ENCODE peak calls at places on chromosome 10, in seven cellular contexts. H is HepG2, J is GM12878, N is A549, O is H1, C is K562, D is SK-N-SH. P is an unnamed sample.
A peak's percentile ranks its signal among the peaks of the same experiment; 100 is the strongest.

GRCh38 chr10:58967551-58968418 is 208.7 kb upstream of the PHYHIPL start:
- DNase-seq in H (peak; percentile 93), J (no peak), N (peak; percentile 36), O (peak; percentile 64), C (no peak), D (peak; percentile 58), P (no peak)

GRCh38 chr10:50279489-50279888 is 28.2 kb upstream of the ASAH2 start:
- DNase-seq in H (peak; percentile 32), J (no peak), N (no peak), O (no peak), C (peak; percentile 63), D (no peak), P (no peak)

GRCh38 chr10:35413985-35414861 is 77.9 kb downstream of the CCNY start:
- DNase-seq in H (peak; percentile 46), J (no peak), N (no peak), O (no peak), C (peak; percentile 69), D (no peak), P (peak; percentile 54)

GRCh38 chr10:44963772-44964633 is 4.4 kb downstream of the RASSF4 start:
- DNase-seq in H (peak; percentile 85), J (no peak), N (no peak), O (no peak), C (no peak), D (no peak), P (no peak)

GRCh38 chr10:121481222-121481621 is 117.0 kb downstream of the FGFR2 start:
- DNase-seq in H (no peak), J (no peak), N (no peak), O (no peak), C (no peak), D (no peak), P (no peak)

GRCh38 chr10:49056356-49056755 is 59.0 kb downstream of the VSTM4 start:
- DNase-seq in H (no peak), J (no peak), N (no peak), O (no peak), C (no peak), D (no peak), P (peak; percentile 14)

GRCh38 chr10:128087884-128088695 is 38.1 kb downstream of the MKI67 start:
- DNase-seq in H (peak; percentile 18), J (no peak), N (peak; percentile 35), O (no peak), C (peak; percentile 19), D (peak; percentile 54), P (no peak)

GRCh38 chr10:124225029-124225467 is 131.7 kb upstream of the CHST15 start:
- DNase-seq in H (no peak), J (no peak), N (no peak), O (no peak), C (no peak), D (no peak), P (no peak)

GRCh38 chr10:33542747-33543505 is 208.5 kb upstream of the NRP1 start:
- DNase-seq in H (no peak), J (no peak), N (no peak), O (no peak), C (no peak), D (no peak), P (peak; percentile 36)

GRCh38 chr10:102985811-102986210 is 67.7 kb downstream of the CNNM2 start:
- DNase-seq in H (no peak), J (no peak), N (no peak), O (no peak), C (no peak), D (no peak), P (no peak)

GRCh38 chr10:62880162-62880561 is 64.0 kb upstream of the EGR2 start:
- DNase-seq in H (no peak), J (no peak), N (no peak), O (no peak), C (no peak), D (no peak), P (no peak)

GRCh38 chr10:70679498-70679897 is 7.2 kb downstream of the ADAMTS14 start:
- DNase-seq in H (no peak), J (no peak), N (no peak), O (no peak), C (no peak), D (peak; percentile 83), P (peak; percentile 16)

GRCh38 chr10:29784175-29784773 is 149.5 kb upstream of the SVIL start:
- DNase-seq in H (peak; percentile 29), J (no peak), N (peak; percentile 89), O (peak; percentile 56), C (no peak), D (no peak), P (peak; percentile 100)

GRCh38 chr10:32955790-32956189 is 2.2 kb downstream of the ITGB1 start:
- DNase-seq in H (no peak), J (no peak), N (no peak), O (no peak), C (no peak), D (no peak), P (no peak)

GRCh38 chr10:97029271-97029670 is 156.5 kb downstream of the SLIT1 start:
- DNase-seq in H (no peak), J (no peak), N (no peak), O (no peak), C (no peak), D (no peak), P (no peak)

GRCh38 chr10:127100983-127101615 is 95.3 kb downstream of the INSYN2A start:
- DNase-seq in H (no peak), J (no peak), N (no peak), O (no peak), C (no peak), D (no peak), P (no peak)

GRCh38 chr10:44390585-44391072 is 5.7 kb upstream of the CXCL12 start:
- DNase-seq in H (peak; percentile 32), J (no peak), N (no peak), O (no peak), C (no peak), D (no peak), P (no peak)

GRCh38 chr10:110568055-110568735 is 700 bp downstream of the SMC3 start:
- DNase-seq in H (peak; percentile 21), J (no peak), N (no peak), O (no peak), C (peak; percentile 67), D (no peak), P (no peak)

GRCh38 chr10:35875281-35875680 is 233.2 kb upstream of the FZD8 start:
- DNase-seq in H (no peak), J (no peak), N (no peak), O (no peak), C (no peak), D (no peak), P (peak; percentile 59)

GRCh38 chr10:121078036-121078435 is 226.9 kb downstream of the WDR11 start:
- DNase-seq in H (no peak), J (no peak), N (no peak), O (no peak), C (no peak), D (no peak), P (no peak)

GRCh38 chr10:6722616-6723004 is 142.5 kb upstream of the PRKCQ start:
- DNase-seq in H (no peak), J (no peak), N (no peak), O (no peak), C (no peak), D (no peak), P (peak; percentile 62)

GRCh38 chr10:90787906-90788491 is 69.8 kb downstream of the HTR7 start:
- DNase-seq in H (peak; percentile 9), J (no peak), N (peak; percentile 22), O (no peak), C (peak; percentile 8), D (peak; percentile 36), P (peak; percentile 30)

GRCh38 chr10:788796-789748 is 99.6 kb upstream of the DIP2C start:
- DNase-seq in H (peak; percentile 82), J (no peak), N (peak; percentile 95), O (no peak), C (peak; percentile 86), D (peak; percentile 91), P (peak; percentile 60)

DNA sequence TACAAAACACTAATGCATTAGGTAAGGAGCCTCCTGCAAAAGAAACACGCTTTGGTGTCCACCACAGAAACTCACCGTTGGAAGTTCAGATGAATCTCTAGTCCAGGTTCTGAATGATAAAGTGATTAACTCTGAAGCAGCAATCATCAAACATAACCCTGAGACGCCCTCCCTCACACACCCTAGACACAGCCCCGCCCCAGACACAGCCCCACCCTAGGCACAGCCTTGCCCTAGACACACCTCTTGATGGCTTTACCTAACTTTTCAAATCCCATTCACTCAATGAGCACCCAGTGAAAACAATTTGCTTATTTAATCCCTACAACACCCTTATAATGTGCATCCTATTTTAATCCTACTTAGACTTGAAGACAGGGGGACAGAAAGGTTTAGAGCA is 21.3 kb upstream of the TMEM254 start:
- DNase-seq in H (no peak), J (no peak), N (no peak), O (no peak), C (no peak), D (no peak), P (no peak)
- TF ChIP-seq RFX5 in H (no peak), J (no peak), N (no peak), O (no peak), C (no peak), D (no peak), P (no peak)

DNA sequence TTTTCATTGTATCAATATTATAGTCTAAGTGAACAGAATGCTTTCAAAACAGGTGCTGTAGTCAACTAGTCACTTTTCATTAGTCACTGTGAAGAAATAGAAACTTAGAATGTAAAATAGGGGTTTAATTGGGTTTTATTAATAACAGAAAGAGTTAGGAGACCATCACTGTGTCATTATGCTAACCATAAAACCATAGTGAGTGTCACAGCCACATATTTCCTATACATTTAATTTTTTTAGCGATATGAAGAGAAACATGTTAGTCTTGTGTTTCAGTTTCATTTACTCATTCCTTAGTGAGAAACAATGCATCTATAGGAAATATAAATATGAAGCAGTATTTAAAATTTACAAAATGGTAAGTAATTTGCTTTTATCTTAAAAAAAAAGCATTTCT is 22.2 kb downstream of the SPAG6 start:
- DNase-seq in H (no peak), J (no peak), N (no peak), O (no peak), C (no peak), D (no peak), P (no peak)
- TF ChIP-seq RFX5 in H (no peak), J (no peak), N (no peak), O (no peak), C (no peak), D (no peak), P (no peak)

GRCh38 chr10:129096340-129096984 is 370.6 kb upstream of the MGMT start:
- DNase-seq in H (no peak), J (no peak), N (no peak), O (no peak), C (no peak), D (no peak), P (peak; percentile 80)
- TF ChIP-seq RFX5 in H (no peak), J (no peak), N (no peak), O (no peak), C (no peak), D (no peak), P (no peak)

GRCh38 chr10:11005626-11006427 is 11.8 kb upstream of the CELF2 start:
- DNase-seq in H (no peak), J (no peak), N (no peak), O (no peak), C (no peak), D (no peak), P (no peak)

GRCh38 chr10:11006428-11006825 is 11.2 kb upstream of the CELF2 start:
- DNase-seq in H (no peak), J (no peak), N (no peak), O (no peak), C (no peak), D (no peak), P (no peak)

GRCh38 chr10:11003739-11004515 is 13.7 kb upstream of the CELF2 start:
- DNase-seq in H (no peak), J (no peak), N (no peak), O (no peak), C (no peak), D (no peak), P (peak; percentile 26)

GRCh38 chr10:11002485-11002884 is 15.2 kb upstream of the CELF2 start:
- DNase-seq in H (no peak), J (no peak), N (no peak), O (no peak), C (no peak), D (no peak), P (no peak)

GRCh38 chr10:11002916-11003315 is 14.8 kb upstream of the CELF2 start:
- DNase-seq in H (no peak), J (no peak), N (no peak), O (no peak), C (no peak), D (no peak), P (no peak)
- TF ChIP-seq RFX5 in H (no peak), J (no peak), N (no peak), O (no peak), C (no peak), D (no peak), P (no peak)